ENCODE peak calls at places on chromosomes 7 and 10, in nine cellular contexts. Y, J, N, P, A, G, X, V and B are unnamed samples.
A peak's percentile ranks its signal among the peaks of the same experiment; 100 is the strongest.

GRCh38 chr7:39838326-39838725 is 111.7 kb upstream of the CDK13 start:
- DNase-seq in Y (no peak), J (no peak), N (no peak), P (no peak), A (peak; percentile 9), G (peak; percentile 14), X (peak; percentile 75), V (peak; percentile 58), B (no peak)

GRCh38 chr10:33154590-33154989 is 179.9 kb downstream of the NRP1 start:
- DNase-seq in Y (no peak), J (no peak), N (no peak), P (no peak), A (no peak), G (no peak), X (no peak), V (no peak), B (no peak)

GRCh38 chr10:49761789-49762565 is at the start of gene OGDHL:
- DNase-seq in Y (peak; percentile 12), J (peak; percentile 92), N (peak; percentile 42), P (peak; percentile 46), A (peak; percentile 19), G (no peak), X (peak; percentile 23), V (peak; percentile 57), B (peak; percentile 88)

GRCh38 chr10:130169136-130169888 is 33.1 kb downstream of the GLRX3 start:
- DNase-seq in Y (no peak), J (no peak), N (no peak), P (no peak), A (peak; percentile 11), G (no peak), X (peak; percentile 23), V (no peak), B (no peak)

GRCh38 chr7:690478-691360 is 35.8 kb upstream of the DNAAF5 start:
- DNase-seq in Y (no peak), J (peak; percentile 1), N (no peak), P (no peak), A (peak; percentile 12), G (no peak), X (no peak), V (no peak), B (no peak)

GRCh38 chr10:129792864-129793263 is 171.2 kb downstream of the EBF3 start:
- DNase-seq in Y (no peak), J (no peak), N (no peak), P (no peak), A (no peak), G (no peak), X (no peak), V (no peak), B (no peak)

GRCh38 chr7:127758105-127758504 is 106.1 kb downstream of the SND1 start:
- DNase-seq in Y (no peak), J (no peak), N (no peak), P (no peak), A (no peak), G (no peak), X (no peak), V (no peak), B (no peak)

GRCh38 chr7:77657427-77658331 is 38.6 kb upstream of the RSBN1L start:
- DNase-seq in Y (no peak), J (peak; percentile 57), N (no peak), P (no peak), A (peak; percentile 43), G (no peak), X (peak; percentile 61), V (peak; percentile 53), B (no peak)

GRCh38 chr7:98287486-98287959 is 6.0 kb downstream of the BRI3 start:
- DNase-seq in Y (no peak), J (peak; percentile 77), N (no peak), P (peak; percentile 75), A (no peak), G (no peak), X (no peak), V (peak; percentile 94), B (no peak)

GRCh38 chr7:41972270-41972669 is 264.7 kb downstream of the GLI3 start:
- DNase-seq in Y (no peak), J (no peak), N (no peak), P (no peak), A (no peak), G (no peak), X (no peak), V (no peak), B (no peak)

GRCh38 chr10:97936126-97936525 is 86.5 kb downstream of the GOLGA7B start:
- DNase-seq in Y (no peak), J (no peak), N (no peak), P (no peak), A (no peak), G (no peak), X (no peak), V (no peak), B (no peak)

GRCh38 chr10:6401562-6402348 is 178.3 kb downstream of the PRKCQ start:
- DNase-seq in Y (peak; percentile 36), J (peak; percentile 93), N (peak; percentile 60), P (peak; percentile 81), A (peak; percentile 92), G (peak; percentile 82), X (peak; percentile 92), V (peak; percentile 91), B (peak; percentile 70)

GRCh38 chr10:80468806-80469421 is 14.8 kb downstream of the TSPAN14 start:
- DNase-seq in Y (no peak), J (no peak), N (no peak), P (no peak), A (no peak), G (no peak), X (no peak), V (peak; percentile 51), B (no peak)

GRCh38 chr7:70944516-70944915 is 187.4 kb upstream of the GALNT17 start:
- DNase-seq in Y (no peak), J (no peak), N (no peak), P (no peak), A (no peak), G (no peak), X (no peak), V (no peak), B (peak; percentile 22)

GRCh38 chr10:70903262-70903921 is 15.0 kb upstream of the PCBD1 start:
- DNase-seq in Y (peak; percentile 7), J (peak; percentile 71), N (peak; percentile 57), P (peak; percentile 67), A (peak; percentile 44), G (no peak), X (peak; percentile 50), V (peak; percentile 49), B (peak; percentile 75)

GRCh38 chr7:137080516-137081203 is 212.2 kb downstream of the CHRM2 start:
- DNase-seq in Y (no peak), J (no peak), N (no peak), P (no peak), A (peak; percentile 49), G (peak; percentile 50), X (peak; percentile 16), V (no peak), B (no peak)

GRCh38 chr7:147015999-147016398 is 899.4 kb downstream of the CNTNAP2 start:
- DNase-seq in Y (no peak), J (no peak), N (no peak), P (no peak), A (no peak), G (no peak), X (no peak), V (no peak), B (no peak)

GRCh38 chr10:117720931-117721826 is 178.6 kb downstream of the EMX2 start:
- DNase-seq in Y (no peak), J (peak; percentile 8), N (no peak), P (no peak), A (no peak), G (no peak), X (no peak), V (no peak), B (no peak)

GRCh38 chr7:5620459-5620881 is 161.0 kb downstream of the RNF216 start:
- DNase-seq in Y (no peak), J (no peak), N (no peak), P (no peak), A (no peak), G (no peak), X (no peak), V (no peak), B (no peak)

GRCh38 chr7:117171106-117171505 is 151.8 kb downstream of the WNT2 start:
- DNase-seq in Y (no peak), J (no peak), N (no peak), P (no peak), A (no peak), G (no peak), X (no peak), V (no peak), B (no peak)

GRCh38 chr10:125773702-125774101 is 1.9 kb downstream of the MMP21 start:
- DNase-seq in Y (no peak), J (no peak), N (no peak), P (no peak), A (no peak), G (no peak), X (no peak), V (no peak), B (no peak)

GRCh38 chr7:20343211-20343610 is 12.5 kb downstream of the ITGB8 start:
- DNase-seq in Y (no peak), J (no peak), N (no peak), P (no peak), A (no peak), G (no peak), X (no peak), V (no peak), B (no peak)
- TF ChIP-seq CTCF in Y (no peak), J (peak; percentile 28), N (no peak), P (no peak), A (peak; percentile 22), G (peak; percentile 31), X (peak; percentile 35), V (peak; percentile 27), B (no peak)

GRCh38 chr10:111344804-111345203 is 268.0 kb downstream of the ADRA2A start:
- DNase-seq in Y (no peak), J (no peak), N (no peak), P (no peak), A (no peak), G (no peak), X (no peak), V (peak; percentile 1), B (no peak)
- TF ChIP-seq CTCF in Y (no peak), J (peak; percentile 29), N (no peak), P (no peak), A (no peak), G (no peak), X (no peak), V (peak; percentile 5), B (no peak)

GRCh38 chr7:100689230-100690135 is 4.6 kb downstream of the GIGYF1 start:
- DNase-seq in Y (no peak), J (no peak), N (no peak), P (no peak), A (no peak), G (no peak), X (no peak), V (no peak), B (no peak)
- TF ChIP-seq CTCF in Y (no peak), J (no peak), N (no peak), P (no peak), A (no peak), G (no peak), X (no peak), V (peak; percentile 6), B (no peak)

DNA sequence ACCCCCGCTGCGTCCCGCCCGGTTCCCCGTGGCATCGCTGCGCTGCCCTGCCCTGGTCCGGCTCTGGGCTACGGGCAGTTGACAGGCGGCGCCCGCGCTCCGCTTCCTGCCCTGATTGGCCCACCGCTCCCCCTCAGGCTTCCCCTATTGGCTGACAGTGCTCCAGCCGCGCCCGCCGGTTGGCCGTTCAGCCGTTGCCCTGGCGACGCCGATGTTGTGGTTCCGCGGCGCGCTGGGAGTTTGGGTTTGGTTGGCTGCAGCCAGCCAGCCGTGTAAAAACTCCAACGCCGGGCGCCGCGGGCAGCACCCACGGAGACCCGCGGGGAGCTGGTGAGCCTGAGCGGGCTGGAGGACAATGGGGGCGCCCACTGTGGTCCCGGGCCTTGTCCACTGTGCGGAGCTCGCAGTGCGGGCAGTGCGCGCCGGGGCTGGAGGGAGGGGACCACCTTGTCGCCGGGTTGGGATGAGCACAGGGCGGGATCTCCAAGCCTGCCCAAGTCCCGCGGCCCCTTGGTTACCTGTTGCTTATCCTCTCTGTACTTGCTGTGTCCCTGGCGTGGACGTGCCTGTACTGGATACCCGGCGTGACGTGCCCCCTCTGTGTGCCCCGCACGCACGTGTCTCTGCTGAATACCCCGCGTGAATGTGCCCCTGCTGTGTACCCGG is at the start of gene C7orf57:
- DNase-seq in Y (peak; percentile 84), J (peak; percentile 94), N (peak; percentile 92), P (peak; percentile 85), A (peak; percentile 77), G (peak; percentile 50), X (peak; percentile 78), V (peak; percentile 92), B (peak; percentile 92)
- TF ChIP-seq CTCF in Y (peak; percentile 42), J (peak; percentile 21), N (peak; percentile 13), P (no peak), A (peak; percentile 27), G (no peak), X (no peak), V (peak; percentile 25), B (no peak)